ENCODE peak calls at places on chromosomes 7 and 10, in five cellular contexts. I is Panc1, K is fibroblast of lung, G is sigmoid colon, F is neural progenitor cell. T is an unnamed sample. For H3K4me1, the result is how much of the 10 kb centered on the place peaks cover.

GRCh38 chr7:30224511-30225031 is 59.8 kb upstream of the ZNRF2 start:
- DNase-seq in K (peak), F (no peak), I (no peak), G (no peak), T (peak)

GRCh38 chr10:121205625-121206024 is 354.5 kb downstream of the WDR11 start:
- DNase-seq in K (no peak), G (no peak), I (no peak), F (no peak), T (no peak)

GRCh38 chr10:128221787-128222186 is 95.6 kb upstream of the MKI67 start:
- DNase-seq in K (no peak), G (no peak), I (no peak), F (no peak), T (no peak)

GRCh38 chr10:125144209-125144608 is 16.2 kb downstream of the CTBP2 start:
- DNase-seq in F (no peak), I (no peak), K (no peak), G (no peak), T (no peak)

GRCh38 chr10:95440756-95441546 is 120.2 kb downstream of the SORBS1 start:
- DNase-seq in G (no peak), I (no peak), K (peak), F (no peak), T (no peak)

GRCh38 chr10:5625992-5626777 is 40.2 kb downstream of the ASB13 start:
- DNase-seq in I (no peak), G (no peak), K (no peak), F (no peak), T (no peak)

GRCh38 chr10:46223064-46223480 is 63.7 kb upstream of the ANTXRL start:
- DNase-seq in I (no peak), F (no peak), G (no peak), K (no peak), T (no peak)

GRCh38 chr10:95451568-95452524 is 109.3 kb downstream of the SORBS1 start:
- DNase-seq in I (no peak), F (no peak), K (peak), G (no peak), T (no peak)

GRCh38 chr7:29989257-29989995 is at the start of gene SCRN1:
- DNase-seq in G (peak), I (no peak), K (no peak), F (peak), T (peak)

GRCh38 chr10:46282460-46283216 is 4.2 kb upstream of the ANTXRL start:
- DNase-seq in G (peak), K (peak), F (peak), I (no peak), T (peak)

GRCh38 chr7:24653316-24654085 is 80.2 kb downstream of the PALS2 start:
- DNase-seq in G (no peak), I (no peak), K (peak), F (peak), T (no peak)

GRCh38 chr10:91613411-91614253 is 19.2 kb downstream of the PPP1R3C start:
- DNase-seq in K (peak), G (no peak), F (no peak), I (no peak), T (no peak)

GRCh38 chr7:121960678-121961461 is 87.9 kb downstream of the PTPRZ1 start:
- DNase-seq in K (peak), I (peak), F (peak), G (no peak), T (no peak)
- TF ChIP-seq CTCF in K (no peak), I (peak), F (no peak), G (no peak), T (no peak)

GRCh38 chr10:26855186-26855585 is 5.6 kb downstream of the ABI1 start:
- DNase-seq in F (no peak), K (peak), I (no peak), G (no peak), T (no peak)
- H3K4me1 ChIP-seq in F (under half), K (under half), I (under half), G (under half), T (half or more)

GRCh38 chr10:97785731-97786130 is 13.9 kb upstream of the SFRP5 start:
- DNase-seq in F (no peak), K (no peak), G (no peak), I (no peak), T (no peak)
- TF ChIP-seq CTCF in F (no peak), K (no peak), G (no peak), I (no peak), T (no peak)

GRCh38 chr10:9299966-9300365 is 1245.5 kb downstream of the GATA3 start:
- DNase-seq in K (no peak), I (no peak), G (no peak), F (no peak), T (no peak)

GRCh38 chr10:9297580-9297979 is 1243.1 kb downstream of the GATA3 start:
- DNase-seq in G (no peak), K (no peak), I (no peak), F (peak), T (no peak)

GRCh38 chr10:9294132-9294663 is 1239.7 kb downstream of the GATA3 start:
- DNase-seq in G (no peak), I (no peak), F (no peak), K (no peak), T (no peak)

GRCh38 chr10:9294865-9295264 is 1240.4 kb downstream of the GATA3 start:
- DNase-seq in K (no peak), I (no peak), G (no peak), F (no peak), T (no peak)

DNA sequence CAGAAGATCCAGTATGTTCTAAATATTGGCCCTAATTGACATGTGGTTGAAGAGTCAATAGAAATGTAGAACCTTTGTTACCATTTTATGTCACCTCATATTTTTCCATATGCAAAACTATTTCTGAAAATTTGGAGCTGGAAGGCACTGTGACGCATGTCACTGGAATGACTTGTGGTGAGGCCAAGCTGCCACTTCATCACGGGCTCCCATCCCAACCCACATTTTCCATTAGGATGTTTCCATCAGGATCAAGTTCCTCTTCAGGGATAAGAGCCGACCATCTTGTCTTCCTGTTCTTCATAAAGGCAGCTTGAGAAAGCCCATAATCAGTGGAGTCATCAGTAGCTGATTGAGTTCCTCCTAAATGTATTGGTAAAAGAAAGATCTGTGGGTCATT is 1241.7 kb downstream of the GATA3 start:
- DNase-seq in K (peak), I (no peak), G (no peak), F (no peak), T (no peak)
- H3K4me1 ChIP-seq in K (under half), I (under half), G (under half), F (under half), T (under half)

GRCh38 chr7:45665172-45665571 is 91.0 kb downstream of the ADCY1 start:
- DNase-seq in K (no peak), I (no peak), G (peak), F (no peak), T (no peak)

GRCh38 chr7:45662540-45663166 is 88.5 kb downstream of the ADCY1 start:
- DNase-seq in K (no peak), F (no peak), G (no peak), I (no peak), T (no peak)

GRCh38 chr7:45662018-45662417 is 87.8 kb downstream of the ADCY1 start:
- DNase-seq in G (no peak), I (no peak), F (no peak), K (no peak), T (no peak)

GRCh38 chr7:45663965-45664623 is 89.9 kb downstream of the ADCY1 start:
- DNase-seq in F (no peak), K (no peak), G (no peak), I (no peak), T (no peak)

GRCh38 chr7:45663167-45663921 is 89.2 kb downstream of the ADCY1 start:
- DNase-seq in K (peak), F (peak), I (peak), G (no peak), T (no peak)
- TF ChIP-seq CTCF in K (peak), F (peak), I (peak), G (no peak), T (peak)

GRCh38 chr10:77289027-77289501 is 348.5 kb downstream of the KCNMA1 start:
- DNase-seq in I (no peak), G (peak), F (peak), K (no peak), T (no peak)
- H3K4me1 ChIP-seq in I (under half), G (half or more), F (under half), K (under half), T (under half)